ENCODE peak calls at places on chromosomes 1 and 21, in five cellular contexts. I is endothelial cell of umbilical vein, S is prostate gland, T is stomach, J is sigmoid colon. Z is an unnamed sample.

GRCh38 chr1:229280921-229281320 is 10.0 kb downstream of the RAB4A start:
- DNase-seq in I (no peak), S (no peak), T (no peak), J (no peak), Z (no peak)

GRCh38 chr21:46477765-46478164 is 19.1 kb downstream of the DIP2A start:
- DNase-seq in I (no peak), S (no peak), T (no peak), J (no peak), Z (no peak)

GRCh38 chr1:39919545-39919944 is 17.8 kb upstream of the MYCL start:
- DNase-seq in I (peak; percentile 49), S (peak; percentile 58), T (peak; percentile 49), J (no peak), Z (peak; percentile 45)

GRCh38 chr21:37849703-37850102 is 66.6 kb downstream of the KCNJ6 start:
- DNase-seq in I (peak; percentile 41), S (no peak), T (no peak), J (no peak), Z (no peak)

GRCh38 chr1:15382601-15383518 is 26.8 kb upstream of the EFHD2 start:
- DNase-seq in I (no peak), S (no peak), T (no peak), J (no peak), Z (no peak)

GRCh38 chr1:230987446-230987845 is 8.6 kb downstream of the ARV1 start:
- DNase-seq in I (no peak), S (no peak), T (no peak), J (no peak), Z (no peak)

GRCh38 chr1:31862071-31862470 is 46.2 kb upstream of the SPOCD1 start:
- DNase-seq in I (no peak), S (no peak), T (no peak), J (no peak), Z (no peak)

GRCh38 chr1:105427543-105427942 is 1628.9 kb upstream of the PRMT6 start:
- DNase-seq in I (no peak), S (no peak), T (no peak), J (no peak), Z (no peak)

GRCh38 chr1:46198026-46198826 is at the start of gene POMGNT1:
- DNase-seq in I (peak; percentile 63), S (no peak), T (peak; percentile 75), J (peak; percentile 75), Z (no peak)

GRCh38 chr1:119276558-119276957 is 92.0 kb upstream of the HAO2 start:
- DNase-seq in I (no peak), S (peak; percentile 7), T (no peak), J (no peak), Z (no peak)

GRCh38 chr1:34858901-34859441 is 578 bp downstream of the SMIM12 start:
- DNase-seq in I (peak; percentile 80), S (no peak), T (no peak), J (no peak), Z (no peak)

DNA sequence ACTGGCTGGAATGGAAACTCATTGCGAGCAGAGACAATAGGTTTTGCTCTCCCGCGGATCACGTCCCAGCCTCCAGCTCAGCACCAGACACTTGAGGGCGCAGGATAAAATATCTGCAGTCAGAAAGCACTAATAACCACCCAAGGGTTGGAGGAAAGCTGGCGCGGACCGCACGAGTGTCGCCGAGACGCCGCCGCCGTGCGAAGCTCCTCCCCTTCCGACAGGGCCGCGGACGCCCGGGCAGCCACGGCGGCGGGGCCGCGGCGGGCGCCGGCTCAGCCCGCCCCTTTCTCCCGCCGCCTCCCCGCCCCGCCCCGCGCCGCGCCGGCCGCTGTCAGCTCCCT is at the start of gene CMPK1:
- DNase-seq in I (peak; percentile 93), S (peak; percentile 79), T (peak; percentile 84), J (peak; percentile 89), Z (no peak)
- TF ChIP-seq CTCF in I (peak; percentile 17), S (no peak), T (no peak), J (no peak), Z (no peak)

GRCh38 chr1:226681652-226682493 is 57.2 kb downstream of the ITPKB start:
- DNase-seq in I (no peak), S (no peak), T (no peak), J (peak; percentile 58), Z (no peak)
- H3K27ac ChIP-seq in I (no peak overlapping the region), S (no peak overlapping the region), T (peak overlapping the region; percentile 93), J (peak overlapping the region; percentile 90), Z (no peak overlapping the region)

GRCh38 chr1:23796466-23797271 is 3.9 kb downstream of the GALE start:
- DNase-seq in I (no peak), S (peak; percentile 56), T (peak; percentile 64), J (peak; percentile 66), Z (no peak)

GRCh38 chr1:23799255-23799569 is 1.3 kb downstream of the GALE start:
- DNase-seq in I (no peak), S (no peak), T (no peak), J (no peak), Z (no peak)

GRCh38 chr1:23795676-23796465 is 4.7 kb downstream of the GALE start:
- DNase-seq in I (no peak), S (no peak), T (peak; percentile 26), J (peak; percentile 65), Z (no peak)

GRCh38 chr1:23798662-23799142 is 1.9 kb downstream of the GALE start:
- DNase-seq in I (no peak), S (no peak), T (peak; percentile 83), J (no peak), Z (no peak)

DNA sequence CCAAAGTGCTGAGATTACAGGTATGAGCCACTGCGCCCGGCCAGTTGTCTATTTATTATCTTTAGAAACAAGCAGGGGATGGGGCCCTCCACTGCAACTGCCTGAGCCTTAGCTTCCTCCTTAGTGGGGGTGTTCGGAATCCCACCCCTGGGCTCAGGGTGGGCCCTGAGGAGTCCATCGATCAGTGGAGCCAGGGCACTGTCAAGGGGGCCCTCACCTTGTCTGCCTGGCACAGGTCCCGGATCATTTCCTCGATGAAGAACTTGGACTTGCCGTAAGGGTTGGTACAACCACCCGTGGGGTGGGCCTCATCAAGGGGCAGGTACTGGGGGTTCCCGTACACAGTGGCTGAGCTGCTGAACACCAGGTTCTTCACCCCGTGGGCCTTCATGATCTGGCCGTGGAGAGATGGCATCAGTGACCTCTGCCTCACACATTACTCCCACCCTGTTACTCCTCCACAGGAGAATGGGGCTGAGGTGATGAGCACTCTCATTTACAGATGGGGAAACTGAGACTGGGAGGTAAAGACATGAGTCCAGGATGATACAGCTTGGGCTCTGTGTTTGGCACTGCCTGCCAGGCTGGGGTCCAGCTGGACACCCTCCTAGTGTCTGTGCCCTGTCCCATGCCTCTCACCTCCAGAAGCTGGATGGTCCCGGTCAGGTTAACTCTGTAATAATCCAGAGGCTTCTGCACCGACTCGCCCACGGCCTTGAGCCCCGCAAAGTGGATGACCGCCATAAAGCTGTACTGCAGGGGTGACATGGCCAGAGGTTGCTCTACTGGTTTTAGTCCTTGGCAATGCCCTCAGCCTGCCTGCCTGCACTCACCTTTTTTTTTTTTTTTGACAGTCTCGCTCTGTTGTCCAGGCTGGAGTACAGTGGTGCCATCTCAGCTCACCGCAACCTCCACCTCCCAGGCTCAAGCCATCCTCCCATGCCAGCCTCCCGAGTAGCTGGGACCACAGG is 2.8 kb downstream of the GALE start:
- DNase-seq in I (no peak), S (no peak), T (peak; percentile 54), J (no peak), Z (no peak)
- TF ChIP-seq POLR2AphosphoS5 in I (peak; percentile 1), S (peak; percentile 34), T (no peak), J (no peak), Z (no peak)

GRCh38 chr1:160837558-160838205 is 25.0 kb downstream of the CD244 start:
- DNase-seq in I (no peak), S (no peak), T (peak; percentile 50), J (no peak), Z (no peak)
- TF ChIP-seq CTCF in I (no peak), S (no peak), T (no peak), J (no peak), Z (no peak)

GRCh38 chr1:62774006-62774405 is 9.9 kb upstream of the ATG4C start:
- DNase-seq in I (no peak), S (no peak), T (no peak), J (no peak), Z (no peak)

GRCh38 chr1:62774971-62775578 is 8.9 kb upstream of the ATG4C start:
- DNase-seq in I (no peak), S (no peak), T (no peak), J (no peak), Z (no peak)

GRCh38 chr1:62778208-62778607 is 5.7 kb upstream of the ATG4C start:
- DNase-seq in I (no peak), S (no peak), T (no peak), J (no peak), Z (no peak)

GRCh38 chr1:62772607-62773295 is 11.2 kb upstream of the ATG4C start:
- DNase-seq in I (no peak), S (no peak), T (no peak), J (no peak), Z (no peak)
- H3K27ac ChIP-seq in I (no peak overlapping the region), S (no peak overlapping the region), T (no peak overlapping the region), J (no peak overlapping the region), Z (no peak overlapping the region)

GRCh38 chr1:75969550-75969949 is 37.3 kb upstream of the ASB17 start:
- DNase-seq in I (no peak), S (no peak), T (no peak), J (no peak), Z (no peak)

GRCh38 chr1:75970631-75971030 is 38.4 kb upstream of the ASB17 start:
- DNase-seq in I (no peak), S (no peak), T (no peak), J (no peak), Z (no peak)

GRCh38 chr1:75967719-75968118 is 35.5 kb upstream of the ASB17 start:
- DNase-seq in I (no peak), S (no peak), T (no peak), J (no peak), Z (no peak)

DNA sequence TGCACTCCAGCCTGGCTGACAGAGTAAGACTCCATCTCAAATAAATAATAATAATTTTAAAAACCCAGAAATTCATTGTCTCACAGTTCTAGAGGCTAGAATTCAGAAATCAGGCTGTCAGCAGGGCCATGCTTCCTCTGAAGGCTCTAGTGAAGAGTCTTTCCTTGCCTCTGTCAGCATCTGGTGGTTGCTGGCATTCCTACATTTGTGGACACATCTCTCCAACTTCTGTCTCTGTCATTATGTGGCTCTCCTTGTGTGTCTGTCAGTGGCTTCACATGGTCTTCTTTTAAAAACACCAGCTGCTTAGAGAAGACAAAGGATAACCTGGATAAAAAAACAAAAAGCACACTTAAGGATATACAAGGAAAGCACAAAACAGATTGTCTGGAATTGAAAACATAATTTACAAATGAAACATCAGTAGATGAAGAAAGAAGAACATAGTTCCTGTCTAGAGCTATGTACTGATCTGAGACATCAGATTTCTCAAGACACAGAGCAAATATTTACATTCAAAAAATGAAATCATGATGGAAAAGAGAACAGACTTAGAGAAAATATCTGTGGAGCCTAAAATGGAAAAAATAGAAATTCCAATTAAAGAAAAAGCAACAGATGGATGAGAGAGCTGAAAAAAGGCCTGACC is 32.7 kb upstream of the ASB17 start:
- DNase-seq in I (no peak), S (no peak), T (no peak), J (no peak), Z (no peak)
- TF ChIP-seq POLR2AphosphoS5 in I (no peak), S (no peak), T (no peak), J (no peak), Z (no peak)

Z was measured in Panc1.